ENCODE peak calls at places on chromosomes 2 and 18, in six cellular contexts. C, D, P, T, Q and O are unnamed samples.

GRCh38 chr2:239411549-239412319 is 10.9 kb upstream of the HDAC4 start:
- DNase-seq in Q (no peak), D (no peak), C (no peak), P (no peak), T (no peak), O (no peak)

GRCh38 chr2:220434365-220434764 is 806.9 kb downstream of the SLC4A3 start:
- DNase-seq in T (no peak), D (no peak), P (no peak), C (peak; percentile 35), Q (no peak), O (no peak)

GRCh38 chr2:215672406-215672805 is 236.5 kb upstream of the FN1 start:
- DNase-seq in C (no peak), Q (no peak), D (no peak), P (no peak), T (no peak), O (no peak)

GRCh38 chr18:62450546-62451395 is 72.1 kb upstream of the ZCCHC2 start:
- DNase-seq in P (peak; percentile 62), D (peak; percentile 65), C (peak; percentile 53), Q (peak; percentile 31), T (no peak), O (peak; percentile 75)

GRCh38 chr2:151251012-151251411 is 10.7 kb downstream of the RBM43 start:
- DNase-seq in P (no peak), C (peak; percentile 33), Q (peak; percentile 58), T (no peak), D (no peak), O (no peak)

GRCh38 chr2:1488851-1489250 is 75.6 kb downstream of the TPO start:
- DNase-seq in D (no peak), P (no peak), T (peak; percentile 15), C (no peak), Q (no peak), O (no peak)

GRCh38 chr2:181742908-181743722 is 62.8 kb upstream of the NEUROD1 start:
- DNase-seq in T (no peak), P (peak; percentile 7), Q (peak; percentile 16), D (no peak), C (peak; percentile 35), O (peak; percentile 74)

GRCh38 chr2:119436993-119437772 is 5.5 kb downstream of the TMEM37 start:
- DNase-seq in D (no peak), T (no peak), C (no peak), Q (no peak), P (no peak), O (no peak)

GRCh38 chr2:205698556-205699282 is 16.4 kb downstream of the NRP2 start:
- DNase-seq in D (no peak), C (no peak), P (no peak), T (no peak), Q (no peak), O (no peak)